ENCODE peak calls at places on chromosomes 12 and 14, in five cellular contexts. D is activated CD4-positive, alpha-beta T cell treated with anti-CD3 and anti-CD28 coated beads, Interleukin-2, amount 50 U/mL, for 1 hour; C is hepatic stellate cell; J is activated CD8-positive, alpha-beta memory T cell treated with anti-CD3 and anti-CD28 coated beads for 24 hours; G is tibial artery. B is an unnamed sample.
A peak's percentile ranks its signal among the peaks of the same experiment; 100 is the strongest.

GRCh38 chr14:75711134-75711795 is 50.2 kb downstream of the TTLL5 start:
- DNase-seq in J (no peak), C (peak; percentile 26), G (no peak), D (no peak), B (peak; percentile 55)

GRCh38 chr14:68873379-68873778 is 80.5 kb upstream of the ZFP36L1 start:
- DNase-seq in G (peak; percentile 37), D (no peak), J (no peak), C (no peak), B (no peak)

GRCh38 chr14:102316048-102316745 is 3.3 kb upstream of the ZNF839 start:
- DNase-seq in J (no peak), C (no peak), G (peak; percentile 74), D (peak; percentile 6), B (no peak)

GRCh38 chr14:54554401-54554800 is 12.5 kb upstream of the SAMD4A start:
- DNase-seq in G (no peak), D (no peak), J (no peak), C (no peak), B (no peak)

GRCh38 chr12:68807576-68808387 is at the start of gene MDM2:
- DNase-seq in D (peak; percentile 97), C (peak; percentile 97), J (peak; percentile 97), G (peak; percentile 96), B (peak; percentile 99)

GRCh38 chr12:121519227-121519626 is 61.6 kb downstream of the KDM2B start:
- DNase-seq in D (no peak), J (no peak), G (no peak), C (no peak), B (no peak)

GRCh38 chr12:85632390-85632789 is 203.8 kb downstream of the RASSF9 start:
- DNase-seq in C (no peak), G (no peak), D (no peak), J (no peak), B (no peak)

GRCh38 chr12:12936983-12937491 is 14.9 kb downstream of the GPRC5D start:
- DNase-seq in J (no peak), D (no peak), C (no peak), G (no peak), B (no peak)

GRCh38 chr12:38691164-38691563 is 214.2 kb downstream of the CPNE8 start:
- DNase-seq in C (no peak), J (no peak), G (no peak), D (no peak), B (no peak)

GRCh38 chr14:52299692-52300278 is 14.3 kb upstream of the PTGER2 start:
- DNase-seq in C (peak; percentile 48), D (no peak), G (no peak), J (no peak), B (peak; percentile 12)

GRCh38 chr12:31732926-31733548 is 4.2 kb upstream of the AMN1 start:
- DNase-seq in G (no peak), D (no peak), C (peak; percentile 38), J (peak; percentile 85), B (peak; percentile 55)

GRCh38 chr12:12333407-12333831 is 16.6 kb downstream of the MANSC1 start:
- DNase-seq in J (no peak), D (no peak), C (peak; percentile 52), G (no peak), B (no peak)

GRCh38 chr14:90641111-90642010 is 174.9 kb downstream of the TTC7B start:
- DNase-seq in D (no peak), J (no peak), C (no peak), G (no peak), B (no peak)

GRCh38 chr14:90608281-90608680 is 207.9 kb downstream of the TTC7B start:
- DNase-seq in J (no peak), C (no peak), G (no peak), D (no peak), B (no peak)

B was measured in K562.